ENCODE peak calls at places on chromosomes 6 and 20, in five cellular contexts. One of them, this sample, is unnamed.

GRCh38 chr6:136696238-136696637 is 96.0 kb downstream of the MAP3K5 start:
- DNase-seq in activated CD8-positive, alpha-beta T cell treated with anti-CD3 and anti-CD28 coated beads for 36 hours: no peak
- DNase-seq in RWPE1: no peak
- DNase-seq in AG10803: peak
- DNase-seq in MM.1S: no peak
- DNase-seq in this sample: no peak

GRCh38 chr6:165508321-165508889 is 154.6 kb downstream of the PDE10A start:
- DNase-seq in activated CD8-positive, alpha-beta T cell treated with anti-CD3 and anti-CD28 coated beads for 36 hours: no peak
- DNase-seq in RWPE1: no peak
- DNase-seq in AG10803: no peak
- DNase-seq in MM.1S: no peak
- DNase-seq in this sample: no peak

GRCh38 chr6:7590918-7591302 is 912 bp downstream of the SNRNP48 start:
- DNase-seq in activated CD8-positive, alpha-beta T cell treated with anti-CD3 and anti-CD28 coated beads for 36 hours: no peak
- DNase-seq in RWPE1: no peak
- DNase-seq in AG10803: peak
- DNase-seq in MM.1S: no peak
- DNase-seq in this sample: peak

GRCh38 chr6:142534484-142534883 is 232.7 kb downstream of the ADGRG6 start:
- DNase-seq in activated CD8-positive, alpha-beta T cell treated with anti-CD3 and anti-CD28 coated beads for 36 hours: no peak
- DNase-seq in RWPE1: no peak
- DNase-seq in AG10803: no peak
- DNase-seq in MM.1S: no peak
- DNase-seq in this sample: no peak

GRCh38 chr6:31007694-31008093 is 2.6 kb upstream of the MUC22 start:
- DNase-seq in activated CD8-positive, alpha-beta T cell treated with anti-CD3 and anti-CD28 coated beads for 36 hours: no peak
- DNase-seq in RWPE1: peak
- DNase-seq in AG10803: peak
- DNase-seq in MM.1S: no peak
- DNase-seq in this sample: peak

GRCh38 chr20:36175016-36175415 is 20.5 kb downstream of the EPB41L1 start:
- DNase-seq in activated CD8-positive, alpha-beta T cell treated with anti-CD3 and anti-CD28 coated beads for 36 hours: no peak
- DNase-seq in RWPE1: no peak
- DNase-seq in AG10803: peak
- DNase-seq in MM.1S: no peak
- DNase-seq in this sample: peak

GRCh38 chr6:33570806-33571636 is 9.1 kb downstream of the BAK1 start:
- DNase-seq in activated CD8-positive, alpha-beta T cell treated with anti-CD3 and anti-CD28 coated beads for 36 hours: peak
- DNase-seq in RWPE1: peak
- DNase-seq in AG10803: peak
- DNase-seq in MM.1S: peak
- DNase-seq in this sample: peak

GRCh38 chr20:31751126-31751525 is 12.0 kb downstream of the TPX2 start:
- DNase-seq in activated CD8-positive, alpha-beta T cell treated with anti-CD3 and anti-CD28 coated beads for 36 hours: no peak
- DNase-seq in RWPE1: no peak
- DNase-seq in AG10803: peak
- DNase-seq in MM.1S: no peak
- DNase-seq in this sample: peak

GRCh38 chr20:63315240-63315981 is 22.4 kb downstream of the COL20A1 start:
- DNase-seq in activated CD8-positive, alpha-beta T cell treated with anti-CD3 and anti-CD28 coated beads for 36 hours: no peak
- DNase-seq in RWPE1: no peak
- DNase-seq in AG10803: no peak
- DNase-seq in MM.1S: no peak
- DNase-seq in this sample: no peak

GRCh38 chr6:79239538-79240168 is 5.2 kb upstream of the HMGN3 start:
- DNase-seq in activated CD8-positive, alpha-beta T cell treated with anti-CD3 and anti-CD28 coated beads for 36 hours: no peak
- DNase-seq in RWPE1: no peak
- DNase-seq in AG10803: no peak
- DNase-seq in MM.1S: no peak
- DNase-seq in this sample: no peak

GRCh38 chr6:37691904-37692806 is 5.5 kb downstream of the MDGA1 start:
- DNase-seq in activated CD8-positive, alpha-beta T cell treated with anti-CD3 and anti-CD28 coated beads for 36 hours: peak
- DNase-seq in RWPE1: peak
- DNase-seq in AG10803: peak
- DNase-seq in MM.1S: peak
- DNase-seq in this sample: peak

GRCh38 chr6:153553627-153554026 is 422.5 kb upstream of the RGS17 start:
- DNase-seq in activated CD8-positive, alpha-beta T cell treated with anti-CD3 and anti-CD28 coated beads for 36 hours: no peak
- DNase-seq in RWPE1: no peak
- DNase-seq in AG10803: no peak
- DNase-seq in MM.1S: peak
- DNase-seq in this sample: peak
- TF ChIP-seq CTCF in activated CD8-positive, alpha-beta T cell treated with anti-CD3 and anti-CD28 coated beads for 36 hours: no peak
- TF ChIP-seq CTCF in RWPE1: no peak
- TF ChIP-seq CTCF in AG10803: peak
- TF ChIP-seq CTCF in MM.1S: peak
- TF ChIP-seq CTCF in this sample: no peak

GRCh38 chr6:145116591-145117178 is 618.6 kb downstream of the EPM2A start:
- DNase-seq in activated CD8-positive, alpha-beta T cell treated with anti-CD3 and anti-CD28 coated beads for 36 hours: no peak
- DNase-seq in RWPE1: peak
- DNase-seq in AG10803: no peak
- DNase-seq in MM.1S: no peak
- DNase-seq in this sample: no peak
- TF ChIP-seq CTCF in activated CD8-positive, alpha-beta T cell treated with anti-CD3 and anti-CD28 coated beads for 36 hours: no peak
- TF ChIP-seq CTCF in RWPE1: no peak
- TF ChIP-seq CTCF in AG10803: no peak
- TF ChIP-seq CTCF in MM.1S: no peak
- TF ChIP-seq CTCF in this sample: no peak

GRCh38 chr6:41232667-41233066 is 4.5 kb downstream of the TREML4 start:
- DNase-seq in activated CD8-positive, alpha-beta T cell treated with anti-CD3 and anti-CD28 coated beads for 36 hours: no peak
- DNase-seq in RWPE1: no peak
- DNase-seq in AG10803: no peak
- DNase-seq in MM.1S: no peak
- DNase-seq in this sample: no peak
- TF ChIP-seq CTCF in activated CD8-positive, alpha-beta T cell treated with anti-CD3 and anti-CD28 coated beads for 36 hours: no peak
- TF ChIP-seq CTCF in RWPE1: no peak
- TF ChIP-seq CTCF in AG10803: no peak
- TF ChIP-seq CTCF in MM.1S: no peak
- TF ChIP-seq CTCF in this sample: no peak

DNA sequence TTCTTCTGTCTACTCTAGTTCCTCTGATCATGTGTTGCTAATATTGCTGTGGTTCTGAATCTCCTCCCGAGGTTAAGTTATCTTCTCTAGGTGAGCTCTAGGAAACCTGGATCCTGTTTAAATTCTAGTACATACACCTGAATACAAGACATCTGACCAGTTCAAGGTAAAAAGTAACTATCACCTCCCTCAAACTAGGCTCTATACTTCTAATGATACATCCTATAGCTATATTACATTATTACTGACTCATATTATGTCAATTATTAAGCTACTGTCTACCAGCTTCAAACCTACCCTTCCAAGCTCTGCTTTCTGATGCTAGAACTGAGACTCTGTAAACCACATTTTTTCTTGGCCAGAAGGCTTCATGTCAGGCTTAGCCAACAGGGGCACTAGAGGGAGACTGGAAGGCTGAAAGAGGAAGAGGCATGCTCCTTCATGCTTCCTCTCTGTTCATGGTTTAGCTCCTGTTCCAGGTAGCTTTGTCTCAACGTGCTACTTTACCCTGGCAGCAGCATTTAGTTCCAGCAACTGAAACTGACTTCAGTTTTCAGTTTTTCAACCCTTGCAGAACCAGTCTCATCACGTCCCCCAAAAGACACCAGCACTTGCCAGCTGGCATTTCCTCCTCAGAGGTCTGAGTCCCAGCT is 148.4 kb upstream of the TOP1 start:
- DNase-seq in activated CD8-positive, alpha-beta T cell treated with anti-CD3 and anti-CD28 coated beads for 36 hours: no peak
- DNase-seq in RWPE1: no peak
- DNase-seq in AG10803: no peak
- DNase-seq in MM.1S: peak
- DNase-seq in this sample: no peak
- TF ChIP-seq CTCF in activated CD8-positive, alpha-beta T cell treated with anti-CD3 and anti-CD28 coated beads for 36 hours: no peak
- TF ChIP-seq CTCF in RWPE1: no peak
- TF ChIP-seq CTCF in AG10803: no peak
- TF ChIP-seq CTCF in MM.1S: peak
- TF ChIP-seq CTCF in this sample: peak

GRCh38 chr6:109440325-109441068 is at the start of the genes PPIL6 and SMPD2:
- DNase-seq in activated CD8-positive, alpha-beta T cell treated with anti-CD3 and anti-CD28 coated beads for 36 hours: peak
- DNase-seq in RWPE1: peak
- DNase-seq in AG10803: peak
- DNase-seq in MM.1S: peak
- DNase-seq in this sample: peak

GRCh38 chr6:109442393-109442924 is 1.9 kb downstream of the SMPD2 start:
- DNase-seq in activated CD8-positive, alpha-beta T cell treated with anti-CD3 and anti-CD28 coated beads for 36 hours: no peak
- DNase-seq in RWPE1: no peak
- DNase-seq in AG10803: no peak
- DNase-seq in MM.1S: no peak
- DNase-seq in this sample: no peak

GRCh38 chr6:109445382-109445781 is 4.9 kb downstream of the SMPD2 start:
- DNase-seq in activated CD8-positive, alpha-beta T cell treated with anti-CD3 and anti-CD28 coated beads for 36 hours: no peak
- DNase-seq in RWPE1: no peak
- DNase-seq in AG10803: no peak
- DNase-seq in MM.1S: no peak
- DNase-seq in this sample: no peak

GRCh38 chr6:109443425-109443950 is 3.0 kb downstream of the SMPD2 start:
- DNase-seq in activated CD8-positive, alpha-beta T cell treated with anti-CD3 and anti-CD28 coated beads for 36 hours: no peak
- DNase-seq in RWPE1: no peak
- DNase-seq in AG10803: no peak
- DNase-seq in MM.1S: no peak
- DNase-seq in this sample: no peak

GRCh38 chr6:109441069-109441816 is 719 bp downstream of the SMPD2 start:
- DNase-seq in activated CD8-positive, alpha-beta T cell treated with anti-CD3 and anti-CD28 coated beads for 36 hours: peak
- DNase-seq in RWPE1: peak
- DNase-seq in AG10803: peak
- DNase-seq in MM.1S: peak
- DNase-seq in this sample: peak
- TF ChIP-seq CTCF in activated CD8-positive, alpha-beta T cell treated with anti-CD3 and anti-CD28 coated beads for 36 hours: peak
- TF ChIP-seq CTCF in RWPE1: peak
- TF ChIP-seq CTCF in AG10803: peak
- TF ChIP-seq CTCF in MM.1S: no peak
- TF ChIP-seq CTCF in this sample: peak

GRCh38 chr6:2990179-2990931 is 9.3 kb upstream of the NQO2 start:
- DNase-seq in activated CD8-positive, alpha-beta T cell treated with anti-CD3 and anti-CD28 coated beads for 36 hours: peak
- DNase-seq in RWPE1: no peak
- DNase-seq in AG10803: peak
- DNase-seq in MM.1S: peak
- DNase-seq in this sample: peak

GRCh38 chr6:2990932-2991506 is 8.7 kb upstream of the NQO2 start:
- DNase-seq in activated CD8-positive, alpha-beta T cell treated with anti-CD3 and anti-CD28 coated beads for 36 hours: no peak
- DNase-seq in RWPE1: no peak
- DNase-seq in AG10803: no peak
- DNase-seq in MM.1S: no peak
- DNase-seq in this sample: no peak

GRCh38 chr6:2988076-2988425 is 11.6 kb upstream of the NQO2 start:
- DNase-seq in activated CD8-positive, alpha-beta T cell treated with anti-CD3 and anti-CD28 coated beads for 36 hours: no peak
- DNase-seq in RWPE1: no peak
- DNase-seq in AG10803: no peak
- DNase-seq in MM.1S: no peak
- DNase-seq in this sample: no peak

GRCh38 chr6:2988426-2989331 is 11.0 kb upstream of the NQO2 start:
- DNase-seq in activated CD8-positive, alpha-beta T cell treated with anti-CD3 and anti-CD28 coated beads for 36 hours: peak
- DNase-seq in RWPE1: peak
- DNase-seq in AG10803: peak
- DNase-seq in MM.1S: peak
- DNase-seq in this sample: peak

GRCh38 chr6:2989332-2990178 is 10.1 kb upstream of the NQO2 start:
- DNase-seq in activated CD8-positive, alpha-beta T cell treated with anti-CD3 and anti-CD28 coated beads for 36 hours: peak
- DNase-seq in RWPE1: peak
- DNase-seq in AG10803: peak
- DNase-seq in MM.1S: peak
- DNase-seq in this sample: peak
- TF ChIP-seq CTCF in activated CD8-positive, alpha-beta T cell treated with anti-CD3 and anti-CD28 coated beads for 36 hours: no peak
- TF ChIP-seq CTCF in RWPE1: peak
- TF ChIP-seq CTCF in AG10803: no peak
- TF ChIP-seq CTCF in MM.1S: no peak
- TF ChIP-seq CTCF in this sample: no peak

GRCh38 chr20:49867453-49868215 is 47.7 kb downstream of the SPATA2 start:
- DNase-seq in activated CD8-positive, alpha-beta T cell treated with anti-CD3 and anti-CD28 coated beads for 36 hours: no peak
- DNase-seq in RWPE1: no peak
- DNase-seq in AG10803: no peak
- DNase-seq in MM.1S: no peak
- DNase-seq in this sample: no peak

GRCh38 chr20:49863666-49864065 is 51.0 kb downstream of the SLC9A8 start:
- DNase-seq in activated CD8-positive, alpha-beta T cell treated with anti-CD3 and anti-CD28 coated beads for 36 hours: no peak
- DNase-seq in RWPE1: no peak
- DNase-seq in AG10803: no peak
- DNase-seq in MM.1S: no peak
- DNase-seq in this sample: no peak

GRCh38 chr20:49862607-49863200 is 50.1 kb downstream of the SLC9A8 start:
- DNase-seq in activated CD8-positive, alpha-beta T cell treated with anti-CD3 and anti-CD28 coated beads for 36 hours: no peak
- DNase-seq in RWPE1: no peak
- DNase-seq in AG10803: no peak
- DNase-seq in MM.1S: no peak
- DNase-seq in this sample: no peak

GRCh38 chr20:49866051-49866450 is 49.3 kb downstream of the SPATA2 start:
- DNase-seq in activated CD8-positive, alpha-beta T cell treated with anti-CD3 and anti-CD28 coated beads for 36 hours: no peak
- DNase-seq in RWPE1: no peak
- DNase-seq in AG10803: peak
- DNase-seq in MM.1S: no peak
- DNase-seq in this sample: peak

DNA sequence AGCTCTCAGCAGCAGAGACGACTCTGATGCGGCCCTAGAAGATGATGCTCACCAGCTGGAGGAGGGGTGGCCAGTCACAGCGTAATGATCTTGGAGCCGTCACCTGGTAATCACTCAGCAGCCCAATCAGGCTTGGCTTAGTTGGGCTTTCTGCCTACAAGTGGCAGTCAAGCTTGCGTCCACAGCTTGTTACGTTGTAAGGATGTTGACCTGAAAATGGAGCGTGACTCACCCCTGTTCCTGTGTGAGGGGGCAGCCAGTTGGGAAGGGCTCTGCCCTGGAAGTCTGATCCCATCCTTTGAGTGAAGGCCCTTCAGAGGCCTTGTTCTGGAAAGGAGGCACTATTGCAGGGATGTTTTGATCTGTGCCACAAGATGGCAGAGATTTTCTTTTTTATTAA is 49.8 kb downstream of the SPATA2 start:
- DNase-seq in activated CD8-positive, alpha-beta T cell treated with anti-CD3 and anti-CD28 coated beads for 36 hours: no peak
- DNase-seq in RWPE1: no peak
- DNase-seq in AG10803: peak
- DNase-seq in MM.1S: no peak
- DNase-seq in this sample: peak
- TF ChIP-seq CTCF in activated CD8-positive, alpha-beta T cell treated with anti-CD3 and anti-CD28 coated beads for 36 hours: no peak
- TF ChIP-seq CTCF in RWPE1: no peak
- TF ChIP-seq CTCF in AG10803: no peak
- TF ChIP-seq CTCF in MM.1S: no peak
- TF ChIP-seq CTCF in this sample: no peak

DNA sequence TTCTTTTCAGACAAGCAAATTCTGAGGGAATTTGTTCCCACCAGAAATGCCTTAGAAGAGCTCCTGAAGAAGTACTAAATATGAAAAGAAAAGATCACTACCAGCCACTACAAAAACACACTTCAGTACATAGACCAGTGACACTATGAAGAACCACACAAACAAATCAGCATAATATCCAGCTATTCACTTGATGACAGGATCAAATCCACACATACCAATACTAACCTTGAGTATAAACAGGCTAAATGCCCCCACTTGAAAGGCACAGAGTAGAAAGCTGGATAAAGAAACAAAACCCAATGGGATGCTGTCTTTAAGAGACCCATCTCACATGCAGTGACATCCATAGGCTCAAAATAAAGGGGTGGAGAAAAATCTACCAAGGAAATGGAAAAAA is 43.3 kb downstream of the CENPW start:
- DNase-seq in activated CD8-positive, alpha-beta T cell treated with anti-CD3 and anti-CD28 coated beads for 36 hours: no peak
- DNase-seq in RWPE1: no peak
- DNase-seq in AG10803: no peak
- DNase-seq in MM.1S: no peak
- DNase-seq in this sample: no peak
- TF ChIP-seq CTCF in activated CD8-positive, alpha-beta T cell treated with anti-CD3 and anti-CD28 coated beads for 36 hours: no peak
- TF ChIP-seq CTCF in RWPE1: no peak
- TF ChIP-seq CTCF in AG10803: no peak
- TF ChIP-seq CTCF in MM.1S: no peak
- TF ChIP-seq CTCF in this sample: no peak

GRCh38 chr6:44645276-44645675 is 257.8 kb downstream of the CDC5L start:
- DNase-seq in activated CD8-positive, alpha-beta T cell treated with anti-CD3 and anti-CD28 coated beads for 36 hours: peak
- DNase-seq in RWPE1: no peak
- DNase-seq in AG10803: no peak
- DNase-seq in MM.1S: no peak
- DNase-seq in this sample: no peak
- TF ChIP-seq CTCF in activated CD8-positive, alpha-beta T cell treated with anti-CD3 and anti-CD28 coated beads for 36 hours: no peak
- TF ChIP-seq CTCF in RWPE1: no peak
- TF ChIP-seq CTCF in AG10803: peak
- TF ChIP-seq CTCF in MM.1S: no peak
- TF ChIP-seq CTCF in this sample: peak